ENCODE peak calls at places on chromosomes 12 and 14, in four cellular contexts. One of them, this sample, is unnamed.

GRCh38 chr12:16626991-16627390 is 21.0 kb upstream of the LMO3 start:
- ATAC-seq in A549: no peak
- ATAC-seq in GM12878: peak
- ATAC-seq in upper lobe of left lung: no peak
- ATAC-seq in this sample: no peak

GRCh38 chr12:88150063-88150462 is 8.0 kb downstream of the TMTC3 start:
- ATAC-seq in upper lobe of left lung: no peak
- ATAC-seq in A549: no peak
- ATAC-seq in GM12878: no peak
- ATAC-seq in this sample: no peak

GRCh38 chr12:1422604-1423315 is 171.6 kb downstream of the FBXL14 start:
- ATAC-seq in upper lobe of left lung: no peak
- ATAC-seq in GM12878: peak
- ATAC-seq in A549: no peak
- ATAC-seq in this sample: no peak

GRCh38 chr12:108914031-108914630 is 34.2 kb downstream of the DAO start:
- ATAC-seq in upper lobe of left lung: peak
- ATAC-seq in GM12878: no peak
- ATAC-seq in A549: no peak
- ATAC-seq in this sample: peak

GRCh38 chr14:55532645-55533309 is 47.2 kb upstream of the KTN1 start:
- ATAC-seq in A549: peak
- ATAC-seq in upper lobe of left lung: no peak
- ATAC-seq in GM12878: peak
- ATAC-seq in this sample: no peak

GRCh38 chr14:71529855-71530254 is 402.4 kb upstream of the RGS6 start:
- ATAC-seq in GM12878: no peak
- ATAC-seq in A549: no peak
- ATAC-seq in upper lobe of left lung: peak
- ATAC-seq in this sample: peak

GRCh38 chr12:19978193-19978592 is 390.1 kb upstream of the PDE3A start:
- ATAC-seq in A549: no peak
- ATAC-seq in upper lobe of left lung: peak
- ATAC-seq in GM12878: no peak
- ATAC-seq in this sample: no peak

GRCh38 chr14:102201369-102201748 is 61.7 kb downstream of the WDR20 start:
- ATAC-seq in GM12878: peak
- ATAC-seq in A549: no peak
- ATAC-seq in upper lobe of left lung: no peak
- ATAC-seq in this sample: no peak

GRCh38 chr12:89344862-89345202 is 7.5 kb downstream of the DUSP6 start:
- ATAC-seq in GM12878: no peak
- ATAC-seq in upper lobe of left lung: no peak
- ATAC-seq in A549: no peak
- ATAC-seq in this sample: no peak

GRCh38 chr12:117853600-117853999 is 115.2 kb downstream of the KSR2 start:
- ATAC-seq in A549: peak
- ATAC-seq in upper lobe of left lung: no peak
- ATAC-seq in GM12878: no peak
- ATAC-seq in this sample: no peak

GRCh38 chr14:91108941-91109611 is 4.8 kb upstream of the DGLUCY start:
- ATAC-seq in A549: no peak
- ATAC-seq in upper lobe of left lung: no peak
- ATAC-seq in GM12878: peak
- ATAC-seq in this sample: peak

GRCh38 chr12:97960225-97960624 is 497.6 kb downstream of the RMST start:
- ATAC-seq in A549: no peak
- ATAC-seq in GM12878: no peak
- ATAC-seq in upper lobe of left lung: no peak
- ATAC-seq in this sample: no peak

GRCh38 chr14:57921377-57921776 is 55.5 kb upstream of the SLC35F4 start:
- ATAC-seq in GM12878: no peak
- ATAC-seq in A549: no peak
- ATAC-seq in upper lobe of left lung: no peak
- ATAC-seq in this sample: no peak
- TF ChIP-seq EP300 in GM12878: no peak
- TF ChIP-seq EP300 in A549: no peak
- TF ChIP-seq EP300 in upper lobe of left lung: no peak
- TF ChIP-seq EP300 in this sample: no peak

DNA sequence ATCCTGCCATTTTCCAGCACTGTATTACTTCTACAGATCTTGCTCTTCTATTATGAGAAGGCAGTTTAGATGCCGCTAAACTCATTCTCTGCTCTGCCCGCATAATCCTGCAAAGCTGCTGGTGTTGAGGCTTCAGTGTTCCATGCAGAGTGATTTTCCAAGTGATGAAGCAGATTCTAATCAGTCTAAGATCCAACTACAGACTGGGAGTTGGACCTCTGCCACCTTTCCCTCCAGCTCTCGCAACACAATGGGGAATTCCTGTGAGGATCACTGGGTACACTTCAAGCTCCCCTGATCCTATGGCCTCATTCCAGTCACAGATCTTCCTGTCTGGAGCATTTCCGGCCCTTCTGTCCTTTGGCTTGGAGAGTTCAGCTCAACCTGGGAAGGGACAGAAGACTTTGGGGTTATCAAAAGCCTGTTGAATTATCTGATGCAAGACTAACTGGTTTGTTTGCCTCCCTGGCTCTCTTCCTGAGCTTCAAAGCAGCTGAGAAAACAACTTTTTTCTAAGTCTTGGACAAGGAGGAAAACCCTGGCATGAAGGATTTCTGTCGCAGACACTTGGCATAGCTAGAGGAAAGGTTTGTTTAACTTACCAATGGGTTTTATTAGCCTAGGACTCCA is 333.9 kb downstream of the ZFP36L1 start:
- ATAC-seq in GM12878: no peak
- ATAC-seq in A549: peak
- ATAC-seq in upper lobe of left lung: peak
- ATAC-seq in this sample: peak
- TF ChIP-seq EP300 in GM12878: no peak
- TF ChIP-seq EP300 in A549: peak
- TF ChIP-seq EP300 in upper lobe of left lung: peak
- TF ChIP-seq EP300 in this sample: no peak

GRCh38 chr14:77051101-77051500 is 22.6 kb upstream of the IRF2BPL start:
- ATAC-seq in A549: no peak
- ATAC-seq in upper lobe of left lung: peak
- ATAC-seq in GM12878: no peak
- ATAC-seq in this sample: peak
- TF ChIP-seq EP300 in A549: no peak
- TF ChIP-seq EP300 in upper lobe of left lung: peak
- TF ChIP-seq EP300 in GM12878: no peak
- TF ChIP-seq EP300 in this sample: no peak

GRCh38 chr12:27451416-27451815 is 4.9 kb downstream of the SMCO2 start:
- ATAC-seq in GM12878: no peak
- ATAC-seq in A549: no peak
- ATAC-seq in upper lobe of left lung: no peak
- ATAC-seq in this sample: no peak
- TF ChIP-seq EP300 in GM12878: no peak
- TF ChIP-seq EP300 in A549: no peak
- TF ChIP-seq EP300 in upper lobe of left lung: no peak
- TF ChIP-seq EP300 in this sample: no peak

GRCh38 chr12:122276242-122276641 is 9.9 kb upstream of the VPS33A start:
- ATAC-seq in GM12878: no peak
- ATAC-seq in A549: no peak
- ATAC-seq in upper lobe of left lung: no peak
- ATAC-seq in this sample: no peak

GRCh38 chr12:122283680-122284079 is 17.4 kb upstream of the VPS33A start:
- ATAC-seq in upper lobe of left lung: no peak
- ATAC-seq in A549: no peak
- ATAC-seq in GM12878: no peak
- ATAC-seq in this sample: no peak

DNA sequence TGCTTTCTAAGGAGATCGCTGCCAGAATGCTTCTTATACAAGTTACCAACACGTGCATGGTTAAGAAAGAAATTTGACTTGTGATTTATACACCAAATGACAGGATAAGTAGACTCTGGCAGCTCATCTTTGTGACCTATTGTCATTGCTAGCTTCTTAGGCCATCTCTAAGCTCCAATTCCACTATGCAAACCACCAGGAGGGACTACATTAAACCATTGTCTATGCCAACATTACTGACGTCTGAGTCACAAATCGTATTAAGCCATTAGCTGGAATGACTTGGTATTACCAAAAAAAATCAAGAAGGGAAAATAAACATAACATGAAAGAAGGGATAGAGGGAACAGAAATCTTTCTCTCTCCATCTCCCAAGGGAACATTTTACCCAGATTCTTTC is 15.8 kb upstream of the VPS33A start:
- ATAC-seq in upper lobe of left lung: no peak
- ATAC-seq in GM12878: no peak
- ATAC-seq in A549: no peak
- ATAC-seq in this sample: no peak
- TF ChIP-seq EP300 in upper lobe of left lung: no peak
- TF ChIP-seq EP300 in GM12878: no peak
- TF ChIP-seq EP300 in A549: no peak
- TF ChIP-seq EP300 in this sample: no peak

GRCh38 chr12:132872073-132872855 is 15.1 kb downstream of the CHFR start:
- ATAC-seq in upper lobe of left lung: no peak
- ATAC-seq in GM12878: no peak
- ATAC-seq in A549: peak
- ATAC-seq in this sample: no peak
- TF ChIP-seq EP300 in upper lobe of left lung: no peak
- TF ChIP-seq EP300 in GM12878: no peak
- TF ChIP-seq EP300 in A549: no peak
- TF ChIP-seq EP300 in this sample: no peak

GRCh38 chr12:94089891-94090290 is 58.5 kb upstream of the PLXNC1 start:
- ATAC-seq in upper lobe of left lung: no peak
- ATAC-seq in GM12878: no peak
- ATAC-seq in A549: no peak
- ATAC-seq in this sample: no peak
- TF ChIP-seq EP300 in upper lobe of left lung: no peak
- TF ChIP-seq EP300 in GM12878: no peak
- TF ChIP-seq EP300 in A549: no peak
- TF ChIP-seq EP300 in this sample: no peak

GRCh38 chr14:96393292-96393691 is 1.4 kb downstream of the AK7 start:
- ATAC-seq in GM12878: no peak
- ATAC-seq in upper lobe of left lung: no peak
- ATAC-seq in A549: no peak
- ATAC-seq in this sample: no peak
- TF ChIP-seq EP300 in GM12878: no peak
- TF ChIP-seq EP300 in upper lobe of left lung: no peak
- TF ChIP-seq EP300 in A549: no peak
- TF ChIP-seq EP300 in this sample: no peak

GRCh38 chr14:52081964-52082363 is 13.1 kb upstream of the NID2 start:
- ATAC-seq in A549: no peak
- ATAC-seq in GM12878: no peak
- ATAC-seq in upper lobe of left lung: no peak
- ATAC-seq in this sample: no peak

GRCh38 chr14:52079239-52079956 is 10.5 kb upstream of the NID2 start:
- ATAC-seq in upper lobe of left lung: no peak
- ATAC-seq in A549: no peak
- ATAC-seq in GM12878: no peak
- ATAC-seq in this sample: no peak

GRCh38 chr14:52082903-52083302 is 14.0 kb upstream of the NID2 start:
- ATAC-seq in upper lobe of left lung: no peak
- ATAC-seq in GM12878: no peak
- ATAC-seq in A549: no peak
- ATAC-seq in this sample: no peak

GRCh38 chr14:52080171-52080800 is 11.4 kb upstream of the NID2 start:
- ATAC-seq in A549: no peak
- ATAC-seq in upper lobe of left lung: peak
- ATAC-seq in GM12878: no peak
- ATAC-seq in this sample: no peak

DNA sequence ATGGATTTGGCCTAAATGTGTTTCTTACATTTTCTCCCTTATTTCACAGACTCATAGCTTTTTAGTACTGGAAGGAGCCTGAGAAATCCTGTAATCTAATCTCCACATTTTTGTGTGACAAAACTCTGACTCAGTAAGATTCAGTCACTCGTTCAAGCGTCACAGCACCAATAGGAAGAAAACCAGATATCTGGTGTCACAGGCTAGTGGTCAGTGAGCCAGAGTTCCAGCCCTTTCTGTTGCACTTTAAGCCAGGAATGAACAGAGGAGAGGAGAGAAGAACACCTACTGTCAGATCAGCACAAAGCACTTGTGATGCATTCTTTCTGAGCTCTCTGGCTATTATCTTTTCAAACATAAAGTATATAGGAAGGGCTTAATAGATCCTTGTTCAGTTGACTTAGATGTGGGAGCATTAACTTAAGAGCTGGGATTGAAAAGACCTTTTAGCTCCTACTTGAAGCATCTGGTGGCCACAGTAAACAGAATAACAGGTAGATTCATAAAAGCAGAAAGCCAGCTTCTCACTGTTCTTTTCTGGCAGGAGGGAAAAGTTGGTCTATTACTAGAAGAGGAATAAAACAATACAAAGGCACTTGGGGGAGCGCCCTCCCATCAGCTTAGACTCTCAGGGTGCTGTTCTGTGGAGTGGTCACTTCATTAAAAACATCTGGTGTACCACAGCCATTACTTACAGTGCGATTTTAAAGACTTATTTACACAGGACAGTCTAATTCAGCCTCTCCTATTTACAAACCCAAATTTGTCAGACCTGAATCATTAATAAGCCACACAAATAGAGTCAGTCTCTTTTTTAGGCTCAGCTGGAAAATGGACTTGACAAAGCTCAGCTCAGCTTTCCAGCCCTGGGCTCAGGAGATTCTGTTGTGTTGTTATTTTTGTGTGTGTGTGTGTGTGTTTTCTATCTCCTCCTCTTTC is 12.2 kb upstream of the NID2 start:
- ATAC-seq in A549: peak
- ATAC-seq in GM12878: no peak
- ATAC-seq in upper lobe of left lung: peak
- ATAC-seq in this sample: peak
- TF ChIP-seq EP300 in A549: no peak
- TF ChIP-seq EP300 in GM12878: no peak
- TF ChIP-seq EP300 in upper lobe of left lung: no peak
- TF ChIP-seq EP300 in this sample: no peak

DNA sequence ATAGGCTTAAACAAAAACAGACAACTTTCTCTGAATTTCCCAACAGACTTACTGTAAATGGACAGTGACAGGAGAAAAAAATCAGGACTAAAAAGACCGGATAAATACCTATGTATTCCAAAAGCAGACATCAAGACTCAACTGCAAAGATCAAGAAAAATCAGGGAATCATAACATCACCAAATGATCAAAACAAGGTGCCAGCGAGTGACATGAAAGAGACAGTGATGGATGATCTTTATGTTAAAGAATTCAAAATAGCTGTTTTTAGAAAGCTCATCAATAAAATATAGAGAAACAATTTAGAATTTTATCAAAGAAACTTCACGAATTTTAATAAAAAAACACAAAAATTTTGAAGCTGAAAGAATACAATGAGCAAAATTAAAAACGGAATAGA is 952.5 kb upstream of the ATXN7L3B start:
- ATAC-seq in GM12878: no peak
- ATAC-seq in A549: no peak
- ATAC-seq in upper lobe of left lung: no peak
- ATAC-seq in this sample: no peak
- TF ChIP-seq EP300 in GM12878: no peak
- TF ChIP-seq EP300 in A549: no peak
- TF ChIP-seq EP300 in upper lobe of left lung: no peak
- TF ChIP-seq EP300 in this sample: no peak